ENCODE peak calls at places on chromosome 3, in eight cellular contexts. V is amniotic stem cell; U is left colon; T is mammary epithelial cell; B is mesenteric fat pad; Y is stimulated activated CD8-positive, alpha-beta memory T cell treated with anti-CD3 and anti-CD28 coated beads, Interleukin-12 subunit alpha, Interleukin-12 subunit beta, amount 100 ng/mL, for 4 hours; I is upper lobe of left lung; F is KG1. O is an unnamed sample.

GRCh38 chr3:158768361-158768787 is 33.5 kb upstream of the MFSD1 start:
- DNase-seq in I (peak; percentile 37), F (no peak), V (no peak), B (no peak), U (peak; percentile 57), T (peak; percentile 51), Y (no peak), O (no peak)

GRCh38 chr3:105322570-105323273 is 44.0 kb upstream of the ALCAM start:
- DNase-seq in U (no peak), I (no peak), V (no peak), B (no peak), T (no peak), F (no peak), Y (no peak), O (no peak)

GRCh38 chr3:43180027-43180426 is 74.1 kb upstream of the POMGNT2 start:
- DNase-seq in B (no peak), T (peak; percentile 89), Y (no peak), I (peak; percentile 56), F (peak; percentile 54), V (peak; percentile 47), U (peak; percentile 49), O (no peak)

GRCh38 chr3:136141891-136142290 is 54.2 kb downstream of the MSL2 start:
- DNase-seq in F (no peak), V (no peak), U (no peak), T (peak; percentile 90), Y (no peak), I (no peak), B (no peak), O (no peak)

GRCh38 chr3:16183601-16184270 is 9.3 kb downstream of the GALNT15 start:
- DNase-seq in I (no peak), B (no peak), Y (no peak), V (peak; percentile 41), T (peak; percentile 24), F (no peak), U (no peak), O (no peak)

GRCh38 chr3:58464875-58465274 is 27.0 kb upstream of the KCTD6 start:
- DNase-seq in T (no peak), V (no peak), U (no peak), F (no peak), I (no peak), Y (no peak), B (no peak), O (no peak)

GRCh38 chr3:174322789-174323188 is 536.3 kb upstream of the NAALADL2 start:
- DNase-seq in I (no peak), T (no peak), F (no peak), U (no peak), V (no peak), B (no peak), Y (no peak), O (no peak)

GRCh38 chr3:112770026-112770626 is 76.5 kb downstream of the CD200R1L start:
- DNase-seq in I (no peak), U (no peak), Y (no peak), V (no peak), F (no peak), T (peak; percentile 85), B (no peak), O (no peak)

GRCh38 chr3:28667646-28668376 is 319.2 kb upstream of the AZI2 start:
- DNase-seq in Y (no peak), I (peak; percentile 73), T (peak; percentile 50), V (peak; percentile 6), B (no peak), F (peak; percentile 34), U (no peak), O (no peak)

GRCh38 chr3:88195951-88196434 is 46.2 kb downstream of the C3orf38 start:
- DNase-seq in B (no peak), V (no peak), F (no peak), Y (no peak), I (no peak), T (no peak), U (no peak), O (no peak)

GRCh38 chr3:48157215-48157840 is 30.9 kb downstream of the CDC25A start:
- DNase-seq in Y (no peak), T (peak; percentile 30), V (no peak), U (no peak), I (no peak), F (no peak), B (no peak), O (no peak)

GRCh38 chr3:45938858-45939257 is 4.4 kb upstream of the CXCR6 start:
- DNase-seq in F (peak; percentile 63), Y (peak; percentile 65), B (peak; percentile 89), T (peak; percentile 74), V (peak; percentile 64), I (peak; percentile 89), U (peak; percentile 71), O (peak; percentile 88)

GRCh38 chr3:52004158-52004787 is 8.6 kb upstream of the RPL29 start:
- DNase-seq in I (no peak), Y (no peak), U (no peak), T (no peak), V (no peak), F (no peak), B (no peak), O (no peak)

GRCh38 chr3:195558602-195559001 is 15.5 kb upstream of the PPP1R2 start:
- DNase-seq in Y (no peak), U (peak; percentile 79), I (peak; percentile 45), F (no peak), B (no peak), V (no peak), T (peak; percentile 38), O (no peak)

GRCh38 chr3:97612632-97613031 is 151.9 kb upstream of the ARL6 start:
- DNase-seq in Y (no peak), B (no peak), F (no peak), V (no peak), I (no peak), U (no peak), T (no peak), O (no peak)

GRCh38 chr3:123154346-123154985 is 47.3 kb upstream of the SEC22A start:
- DNase-seq in B (no peak), U (no peak), I (no peak), T (no peak), F (no peak), V (no peak), Y (no peak), O (no peak)

GRCh38 chr3:45235409-45235808 is 9.3 kb upstream of the TMEM158 start:
- DNase-seq in F (no peak), T (no peak), U (no peak), V (no peak), Y (no peak), B (no peak), I (no peak), O (no peak)

GRCh38 chr3:147341727-147342126 is 64.6 kb downstream of the ZIC4 start:
- DNase-seq in T (no peak), V (no peak), U (no peak), F (no peak), I (no peak), Y (no peak), B (no peak), O (no peak)

GRCh38 chr3:30508319-30508718 is 98.1 kb upstream of the TGFBR2 start:
- DNase-seq in U (no peak), Y (no peak), I (no peak), F (no peak), B (no peak), V (no peak), T (no peak), O (no peak)

GRCh38 chr3:182909318-182910040 is 70.9 kb downstream of the DCUN1D1 start:
- DNase-seq in F (no peak), B (no peak), V (no peak), T (peak; percentile 15), I (no peak), U (no peak), Y (no peak), O (no peak)

GRCh38 chr3:135868801-135869200 is 96.7 kb upstream of the PPP2R3A start:
- DNase-seq in Y (no peak), B (no peak), V (no peak), U (no peak), F (no peak), I (no peak), T (no peak), O (no peak)

GRCh38 chr3:65758871-65759598 is 279.7 kb downstream of the MAGI1 start:
- DNase-seq in Y (no peak), V (no peak), F (no peak), U (no peak), B (no peak), I (no peak), T (no peak), O (no peak)

GRCh38 chr3:157649511-157649910 is 146.3 kb upstream of the VEPH1 start:
- DNase-seq in U (no peak), V (no peak), B (no peak), Y (no peak), F (no peak), T (no peak), I (no peak), O (no peak)

GRCh38 chr3:134008630-134009156 is 21.0 kb downstream of the SLCO2A1 start:
- DNase-seq in B (no peak), F (no peak), Y (no peak), U (no peak), I (no peak), T (peak; percentile 86), V (peak; percentile 30), O (peak; percentile 12)

GRCh38 chr3:130929827-130930226 is 35.9 kb downstream of the ATP2C1 start:
- DNase-seq in U (no peak), Y (no peak), I (no peak), B (no peak), F (no peak), T (no peak), V (no peak), O (no peak)

GRCh38 chr3:39177708-39178332 is 14.6 kb downstream of the XIRP1 start:
- DNase-seq in Y (peak; percentile 51), B (peak; percentile 95), T (peak; percentile 80), U (peak; percentile 90), F (peak; percentile 10), V (peak; percentile 84), I (peak; percentile 95), O (peak; percentile 83)

GRCh38 chr3:12742330-12743107 is 16.5 kb downstream of the TMEM40 start:
- DNase-seq in F (no peak), I (no peak), U (no peak), V (no peak), B (no peak), T (no peak), Y (no peak), O (no peak)

GRCh38 chr3:58237940-58238681 is 519 bp downstream of the ABHD6 start:
- DNase-seq in V (no peak), U (peak; percentile 68), F (no peak), Y (peak; percentile 43), T (peak; percentile 7), B (peak; percentile 91), I (peak; percentile 50), O (peak; percentile 69)

GRCh38 chr3:127121850-127122249 is 71.1 kb upstream of the PRR23E start:
- DNase-seq in U (no peak), B (no peak), F (no peak), V (no peak), I (no peak), T (no peak), Y (no peak), O (no peak)

GRCh38 chr3:123733805-123734526 is 149.1 kb upstream of the HACD2 start:
- DNase-seq in V (peak; percentile 53), I (no peak), Y (no peak), T (peak; percentile 91), F (no peak), U (no peak), B (no peak), O (no peak)

GRCh38 chr3:38121451-38121831 is 15.5 kb downstream of the ACAA1 start:
- DNase-seq in U (peak; percentile 24), T (no peak), I (no peak), V (no peak), B (peak; percentile 82), F (no peak), Y (no peak), O (no peak)

GRCh38 chr3:197541756-197542539 is 13.8 kb downstream of the BDH1 start:
- DNase-seq in Y (no peak), T (no peak), V (no peak), U (no peak), F (no peak), B (no peak), I (no peak), O (no peak)

GRCh38 chr3:183114374-183114773 is 15.1 kb upstream of the MCCC1 start:
- DNase-seq in I (no peak), T (no peak), U (no peak), V (no peak), Y (no peak), F (no peak), B (no peak), O (no peak)